ENCODE peak calls at places on chromosomes 13 and 19, in nine cellular contexts. V is activated CD4-positive, alpha-beta T cell treated with anti-CD3 and anti-CD28 coated beads, Interleukin-2, amount 50 U/mL, for 1 hour; I is cardiac fibroblast; G is GM23338; B is dorsolateral prefrontal cortex; D is fibroblast of gingiva; J is tibial nerve; H is brain microvascular endothelial cell; Q is globus pallidus. P is an unnamed sample.

GRCh38 chr13:42548731-42549554 is 25.0 kb upstream of the TNFSF11 start:
- DNase-seq in G (no peak), V (no peak), B (no peak), I (peak; percentile 47), Q (peak; percentile 6), H (peak; percentile 74), D (no peak), J (no peak), P (no peak)

GRCh38 chr13:30421093-30422055 is 919 bp upstream of the UBE2L5 start:
- DNase-seq in V (peak; percentile 19), Q (peak; percentile 68), H (peak; percentile 52), G (peak; percentile 78), D (peak; percentile 93), B (no peak), I (peak; percentile 94), J (peak; percentile 76), P (peak; percentile 60)

GRCh38 chr13:113764793-113765190 is 5.8 kb downstream of the TMEM255B start:
- DNase-seq in G (no peak), D (no peak), I (no peak), B (no peak), H (no peak), J (no peak), V (no peak), Q (no peak), P (no peak)

GRCh38 chr13:103716689-103717088 is 650.5 kb upstream of the SLC10A2 start:
- DNase-seq in V (no peak), J (no peak), I (no peak), H (no peak), Q (no peak), D (no peak), B (no peak), G (no peak), P (no peak)

GRCh38 chr19:56294557-56294956 is 20.1 kb downstream of the ZSCAN5A start:
- DNase-seq in G (no peak), D (no peak), H (peak; percentile 36), I (no peak), V (no peak), B (no peak), Q (peak; percentile 61), J (no peak), P (peak; percentile 27)

GRCh38 chr19:34482380-34483250 is 1.1 kb downstream of the WTIP start:
- DNase-seq in V (no peak), G (peak; percentile 65), D (peak; percentile 38), J (no peak), I (peak; percentile 52), B (peak; percentile 8), Q (no peak), H (no peak), P (no peak)

GRCh38 chr19:12933287-12934072 is at the start of gene FARSA:
- DNase-seq in B (peak; percentile 99), J (peak; percentile 89), H (peak; percentile 92), G (peak; percentile 98), D (peak; percentile 86), Q (peak; percentile 94), I (peak; percentile 92), V (peak; percentile 82), P (peak; percentile 88)

GRCh38 chr13:48844676-48845075 is 131.0 kb upstream of the FNDC3A start:
- DNase-seq in V (no peak), B (no peak), Q (no peak), J (no peak), G (no peak), H (no peak), I (no peak), D (no peak), P (no peak)

GRCh38 chr19:2095338-2095938 is 688 bp downstream of the MOB3A start:
- DNase-seq in J (no peak), G (no peak), V (no peak), I (no peak), D (no peak), Q (no peak), H (no peak), B (no peak), P (no peak)

GRCh38 chr13:67369895-67370660 is 139.9 kb upstream of the PCDH9 start:
- DNase-seq in V (no peak), Q (no peak), D (peak; percentile 88), J (no peak), B (no peak), I (peak; percentile 90), H (peak; percentile 88), G (no peak), P (peak; percentile 57)

GRCh38 chr19:43934055-43934984 is 762 bp downstream of the ZNF45 start:
- DNase-seq in G (peak; percentile 6), Q (no peak), J (no peak), D (no peak), I (peak; percentile 14), V (no peak), H (no peak), B (no peak), P (peak; percentile 25)

GRCh38 chr19:12380444-12380737 is 14.9 kb upstream of the ZNF442 start:
- DNase-seq in Q (no peak), I (no peak), V (no peak), H (no peak), B (no peak), G (no peak), D (no peak), J (no peak), P (no peak)

GRCh38 chr13:21347753-21348318 is 111.3 kb downstream of the ZDHHC20 start:
- DNase-seq in B (no peak), Q (no peak), D (no peak), G (peak; percentile 46), J (no peak), H (no peak), V (no peak), I (no peak), P (no peak)

GRCh38 chr19:821228-821975 is at the start of gene PLPPR3:
- DNase-seq in J (no peak), Q (no peak), H (no peak), G (peak; percentile 67), B (no peak), I (no peak), V (no peak), D (no peak), P (no peak)

GRCh38 chr13:23081901-23082300 is 98.9 kb upstream of the SGCG start:
- DNase-seq in D (no peak), I (no peak), Q (no peak), H (no peak), V (no peak), J (no peak), B (no peak), G (no peak), P (no peak)

GRCh38 chr13:109575821-109576220 is 210.6 kb downstream of the IRS2 start:
- DNase-seq in V (no peak), H (no peak), D (no peak), J (no peak), I (no peak), Q (no peak), G (no peak), B (no peak), P (no peak)

GRCh38 chr19:17751103-17751911 is at the start of gene FCHO1:
- DNase-seq in H (no peak), V (peak; percentile 83), B (no peak), I (no peak), Q (peak; percentile 64), D (no peak), G (no peak), J (no peak), P (no peak)

GRCh38 chr13:46905249-46905648 is 8.4 kb upstream of the HTR2A start:
- DNase-seq in G (peak; percentile 51), Q (no peak), D (peak; percentile 37), I (peak; percentile 23), J (no peak), V (no peak), H (no peak), B (no peak), P (no peak)

P was measured in A172.